ENCODE peak calls at places on chromosomes 4 and X, in five cellular contexts. One of them, this sample, is unnamed.

GRCh38 chr4:173009129-173009823 is 159.3 kb upstream of the GALNT7 start:
- DNase-seq in A172: no peak
- DNase-seq in naive B cell: no peak
- DNase-seq in AG08396: no peak
- DNase-seq in NCI-H1105: no peak
- DNase-seq in this sample: no peak

GRCh38 chr4:40311811-40312346 is 23.3 kb upstream of the CHRNA9 start:
- DNase-seq in AG08396: no peak
- DNase-seq in naive B cell: no peak
- DNase-seq in A172: no peak
- DNase-seq in NCI-H1105: no peak
- DNase-seq in this sample: no peak

GRCh38 chr4:21077967-21078366 is 377.7 kb downstream of the PACRGL start:
- DNase-seq in AG08396: no peak
- DNase-seq in NCI-H1105: no peak
- DNase-seq in A172: no peak
- DNase-seq in naive B cell: no peak
- DNase-seq in this sample: no peak

GRCh38 chr4:145248971-145249370 is 68.6 kb upstream of the OTUD4 start:
- DNase-seq in naive B cell: no peak
- DNase-seq in AG08396: no peak
- DNase-seq in NCI-H1105: no peak
- DNase-seq in A172: no peak
- DNase-seq in this sample: no peak

GRCh38 chr4:66736593-66736992 is 808.7 kb downstream of the CENPC start:
- DNase-seq in A172: no peak
- DNase-seq in AG08396: no peak
- DNase-seq in NCI-H1105: peak; percentile 3
- DNase-seq in naive B cell: no peak
- DNase-seq in this sample: peak; percentile 22

GRCh38 chrX:45517090-45517973 is 316.7 kb upstream of the DIPK2B start:
- DNase-seq in AG08396: peak; percentile 59
- DNase-seq in NCI-H1105: no peak
- DNase-seq in naive B cell: no peak
- DNase-seq in A172: peak; percentile 74
- DNase-seq in this sample: no peak

GRCh38 chr4:66574145-66574978 is 904.1 kb upstream of the EPHA5 start:
- DNase-seq in NCI-H1105: no peak
- DNase-seq in naive B cell: no peak
- DNase-seq in A172: no peak
- DNase-seq in AG08396: no peak
- DNase-seq in this sample: no peak

GRCh38 chr4:87679449-87680169 is 29.5 kb downstream of the DMP1 start:
- DNase-seq in A172: peak; percentile 37
- DNase-seq in AG08396: peak; percentile 63
- DNase-seq in naive B cell: peak; percentile 6
- DNase-seq in NCI-H1105: no peak
- DNase-seq in this sample: peak; percentile 49

GRCh38 chrX:129318375-129318774 is 204.9 kb downstream of the SMARCA1 start:
- DNase-seq in NCI-H1105: no peak
- DNase-seq in naive B cell: no peak
- DNase-seq in AG08396: peak; percentile 5
- DNase-seq in A172: no peak
- DNase-seq in this sample: no peak

GRCh38 chr4:70844180-70844579 is 4.5 kb upstream of the GRSF1 start:
- DNase-seq in A172: no peak
- DNase-seq in AG08396: no peak
- DNase-seq in NCI-H1105: no peak
- DNase-seq in naive B cell: peak; percentile 43
- DNase-seq in this sample: no peak

GRCh38 chr4:175882891-175883290 is 70.8 kb upstream of the GPM6A start:
- DNase-seq in A172: no peak
- DNase-seq in NCI-H1105: no peak
- DNase-seq in naive B cell: no peak
- DNase-seq in AG08396: no peak
- DNase-seq in this sample: no peak

GRCh38 chrX:40474205-40474626 is 106.6 kb upstream of the ATP6AP2 start:
- DNase-seq in AG08396: no peak
- DNase-seq in naive B cell: no peak
- DNase-seq in A172: peak; percentile 79
- DNase-seq in NCI-H1105: no peak
- DNase-seq in this sample: peak; percentile 74

GRCh38 chr4:4947721-4948120 is 71.5 kb downstream of the CYTL1 start:
- DNase-seq in NCI-H1105: no peak
- DNase-seq in AG08396: no peak
- DNase-seq in naive B cell: no peak
- DNase-seq in A172: no peak
- DNase-seq in this sample: no peak

GRCh38 chrX:5644786-5645185 is 583.9 kb downstream of the NLGN4X start:
- DNase-seq in NCI-H1105: peak; percentile 1
- DNase-seq in naive B cell: no peak
- DNase-seq in A172: no peak
- DNase-seq in AG08396: no peak
- DNase-seq in this sample: no peak

GRCh38 chrX:71017396-71017939 is 50.7 kb downstream of the SNX12 start:
- DNase-seq in A172: no peak
- DNase-seq in NCI-H1105: no peak
- DNase-seq in naive B cell: no peak
- DNase-seq in AG08396: no peak
- DNase-seq in this sample: no peak

GRCh38 chrX:136191171-136191570 is 43.8 kb downstream of the FHL1 start:
- DNase-seq in NCI-H1105: no peak
- DNase-seq in naive B cell: no peak
- DNase-seq in AG08396: no peak
- DNase-seq in A172: no peak
- DNase-seq in this sample: no peak

GRCh38 chr4:38365748-38366310 is 298.2 kb upstream of the KLF3 start:
- DNase-seq in A172: no peak
- DNase-seq in naive B cell: no peak
- DNase-seq in NCI-H1105: peak; percentile 33
- DNase-seq in AG08396: no peak
- DNase-seq in this sample: no peak

GRCh38 chr4:127141857-127142256 is 490.9 kb upstream of the INTU start:
- DNase-seq in naive B cell: no peak
- DNase-seq in NCI-H1105: no peak
- DNase-seq in AG08396: peak; percentile 41
- DNase-seq in A172: no peak
- DNase-seq in this sample: no peak

GRCh38 chr4:48375651-48376291 is 34.4 kb downstream of the SLAIN2 start:
- DNase-seq in A172: peak; percentile 32
- DNase-seq in naive B cell: no peak
- DNase-seq in AG08396: peak; percentile 28
- DNase-seq in NCI-H1105: no peak
- DNase-seq in this sample: no peak

GRCh38 chrX:145735036-145735435 is 82.6 kb upstream of the SLITRK2 start:
- DNase-seq in AG08396: peak; percentile 27
- DNase-seq in A172: no peak
- DNase-seq in NCI-H1105: no peak
- DNase-seq in naive B cell: no peak
- DNase-seq in this sample: no peak

GRCh38 chrX:19190902-19191301 is 68.6 kb upstream of the ADGRG2 start:
- DNase-seq in naive B cell: no peak
- DNase-seq in A172: no peak
- DNase-seq in NCI-H1105: no peak
- DNase-seq in AG08396: no peak
- DNase-seq in this sample: no peak

GRCh38 chr4:2660596-2661211 is 95.4 kb downstream of the TNIP2 start:
- DNase-seq in NCI-H1105: no peak
- DNase-seq in naive B cell: no peak
- DNase-seq in A172: no peak
- DNase-seq in AG08396: no peak
- DNase-seq in this sample: no peak

GRCh38 chr4:30380404-30380998 is 339.7 kb upstream of the PCDH7 start:
- DNase-seq in naive B cell: peak; percentile 1
- DNase-seq in AG08396: no peak
- DNase-seq in A172: peak; percentile 79
- DNase-seq in NCI-H1105: peak; percentile 8
- DNase-seq in this sample: no peak

GRCh38 chr4:138938371-138938699 is 77.2 kb upstream of the NOCT start:
- DNase-seq in naive B cell: no peak
- DNase-seq in NCI-H1105: peak; percentile 19
- DNase-seq in AG08396: peak; percentile 20
- DNase-seq in A172: peak; percentile 45
- DNase-seq in this sample: no peak

GRCh38 chrX:3712870-3713224 is 602 bp downstream of the PRKX start:
- DNase-seq in AG08396: no peak
- DNase-seq in A172: no peak
- DNase-seq in naive B cell: no peak
- DNase-seq in NCI-H1105: no peak
- DNase-seq in this sample: no peak

GRCh38 chrX:12974217-12974796 is 603 bp upstream of the TMSB4X start:
- DNase-seq in A172: peak; percentile 83
- DNase-seq in NCI-H1105: no peak
- DNase-seq in AG08396: peak; percentile 54
- DNase-seq in naive B cell: peak; percentile 47
- DNase-seq in this sample: peak; percentile 79

GRCh38 chrX:118521435-118521834 is 25.8 kb downstream of the DOCK11 start:
- DNase-seq in AG08396: no peak
- DNase-seq in naive B cell: no peak
- DNase-seq in A172: no peak
- DNase-seq in NCI-H1105: no peak
- DNase-seq in this sample: no peak

GRCh38 chr4:23942491-23942890 is 52.6 kb upstream of the PPARGC1A start:
- DNase-seq in naive B cell: no peak
- DNase-seq in NCI-H1105: no peak
- DNase-seq in AG08396: no peak
- DNase-seq in A172: no peak
- DNase-seq in this sample: no peak

GRCh38 chrX:102712967-102713677 is 874 bp downstream of the GPRASP2 start:
- DNase-seq in AG08396: peak; percentile 48
- DNase-seq in naive B cell: no peak
- DNase-seq in NCI-H1105: peak; percentile 30
- DNase-seq in A172: peak; percentile 20
- DNase-seq in this sample: peak; percentile 68

GRCh38 chrX:19566359-19567141 is 51.2 kb upstream of the MAP3K15 start:
- DNase-seq in AG08396: no peak
- DNase-seq in NCI-H1105: no peak
- DNase-seq in naive B cell: no peak
- DNase-seq in A172: no peak
- DNase-seq in this sample: no peak

GRCh38 chr4:66430856-66431255 is 760.6 kb upstream of the EPHA5 start:
- DNase-seq in naive B cell: no peak
- DNase-seq in NCI-H1105: no peak
- DNase-seq in A172: no peak
- DNase-seq in AG08396: no peak
- DNase-seq in this sample: no peak

GRCh38 chr4:147078875-147079658 is 133.4 kb upstream of the TTC29 start:
- DNase-seq in A172: no peak
- DNase-seq in AG08396: no peak
- DNase-seq in NCI-H1105: peak; percentile 28
- DNase-seq in naive B cell: no peak
- DNase-seq in this sample: no peak

GRCh38 chr4:132125131-132125530 is 1024.0 kb upstream of the PCDH10 start:
- DNase-seq in NCI-H1105: no peak
- DNase-seq in A172: no peak
- DNase-seq in AG08396: no peak
- DNase-seq in naive B cell: no peak
- DNase-seq in this sample: no peak

GRCh38 chrX:28127662-28128061 is 146.4 kb upstream of the DCAF8L1 start:
- DNase-seq in AG08396: no peak
- DNase-seq in A172: no peak
- DNase-seq in naive B cell: no peak
- DNase-seq in NCI-H1105: no peak
- DNase-seq in this sample: no peak

GRCh38 chrX:140723251-140723650 is 13.7 kb downstream of the LINC00632 start:
- DNase-seq in A172: no peak
- DNase-seq in naive B cell: no peak
- DNase-seq in NCI-H1105: no peak
- DNase-seq in AG08396: no peak
- DNase-seq in this sample: no peak

GRCh38 chr4:88817740-88818139 is 120.1 kb upstream of the NAP1L5 start:
- DNase-seq in naive B cell: no peak
- DNase-seq in AG08396: no peak
- DNase-seq in NCI-H1105: no peak
- DNase-seq in A172: no peak
- DNase-seq in this sample: no peak

GRCh38 chr4:76251448-76252270 is at the start of gene FAM47E:
- DNase-seq in naive B cell: peak; percentile 29
- DNase-seq in A172: peak; percentile 10
- DNase-seq in AG08396: peak; percentile 70
- DNase-seq in NCI-H1105: peak; percentile 73
- DNase-seq in this sample: peak; percentile 81

GRCh38 chr4:127534041-127534440 is 98.7 kb upstream of the INTU start:
- DNase-seq in naive B cell: no peak
- DNase-seq in AG08396: no peak
- DNase-seq in A172: no peak
- DNase-seq in NCI-H1105: no peak
- DNase-seq in this sample: no peak

GRCh38 chrX:10579018-10579752 is 41.2 kb downstream of the MID1 start:
- DNase-seq in A172: peak; percentile 48
- DNase-seq in AG08396: peak; percentile 12
- DNase-seq in naive B cell: no peak
- DNase-seq in NCI-H1105: no peak
- DNase-seq in this sample: no peak

This sample was measured in NCI-H2227 treated with DMSO at 0.1 percent for 48 hours.